ENCODE peak calls at places on chromosomes 4 and X, in five cellular contexts. One of them, this sample, is unnamed.

GRCh38 chrX:155070975-155071693 is at the start of the genes BRCC3, CMC4 and MTCP1:
- DNase-seq in RPMI7951: peak
- DNase-seq in DND-41: peak
- DNase-seq in suprapubic skin: peak
- DNase-seq in kidney tubule cell: peak
- DNase-seq in this sample: peak

GRCh38 chr4:88211473-88212252 is 53.2 kb upstream of the ABCG2 start:
- DNase-seq in DND-41: peak
- DNase-seq in kidney tubule cell: peak
- DNase-seq in suprapubic skin: no peak
- DNase-seq in RPMI7951: peak
- DNase-seq in this sample: peak

GRCh38 chr4:64617813-64618212 is 208.6 kb upstream of the TECRL start:
- DNase-seq in DND-41: no peak
- DNase-seq in kidney tubule cell: peak
- DNase-seq in suprapubic skin: no peak
- DNase-seq in RPMI7951: no peak
- DNase-seq in this sample: peak

GRCh38 chrX:1444896-1445480 is 7.7 kb downstream of the ASMTL start:
- DNase-seq in DND-41: peak
- DNase-seq in kidney tubule cell: no peak
- DNase-seq in suprapubic skin: peak
- DNase-seq in RPMI7951: no peak
- DNase-seq in this sample: no peak

GRCh38 chrX:12890467-12890866 is 16.0 kb upstream of the TLR8 start:
- DNase-seq in DND-41: peak
- DNase-seq in suprapubic skin: no peak
- DNase-seq in kidney tubule cell: no peak
- DNase-seq in RPMI7951: peak
- DNase-seq in this sample: no peak

GRCh38 chr4:109091754-109092409 is 210.6 kb downstream of the COL25A1 start:
- DNase-seq in kidney tubule cell: no peak
- DNase-seq in DND-41: no peak
- DNase-seq in RPMI7951: no peak
- DNase-seq in suprapubic skin: no peak
- DNase-seq in this sample: no peak

GRCh38 chrX:76172325-76172887 is 456 bp upstream of the PBDC1 start:
- DNase-seq in RPMI7951: no peak
- DNase-seq in DND-41: no peak
- DNase-seq in kidney tubule cell: no peak
- DNase-seq in suprapubic skin: no peak
- DNase-seq in this sample: no peak

GRCh38 chrX:41802958-41803357 is 79.0 kb downstream of the GPR82 start:
- DNase-seq in suprapubic skin: no peak
- DNase-seq in kidney tubule cell: no peak
- DNase-seq in RPMI7951: no peak
- DNase-seq in DND-41: no peak
- DNase-seq in this sample: no peak

GRCh38 chr4:56410247-56410646 is 23.0 kb upstream of the AASDH start:
- DNase-seq in RPMI7951: peak
- DNase-seq in DND-41: no peak
- DNase-seq in kidney tubule cell: peak
- DNase-seq in suprapubic skin: no peak
- DNase-seq in this sample: peak

GRCh38 chr4:130249002-130249401 is 1153.0 kb downstream of the C4orf33 start:
- DNase-seq in suprapubic skin: no peak
- DNase-seq in DND-41: no peak
- DNase-seq in RPMI7951: no peak
- DNase-seq in kidney tubule cell: no peak
- DNase-seq in this sample: no peak

GRCh38 chrX:110086916-110087484 is 84.1 kb downstream of the TMEM164 start:
- DNase-seq in RPMI7951: peak
- DNase-seq in kidney tubule cell: peak
- DNase-seq in suprapubic skin: no peak
- DNase-seq in DND-41: no peak
- DNase-seq in this sample: peak

GRCh38 chr4:147944264-147944663 is 212.4 kb downstream of the ARHGAP10 start:
- DNase-seq in RPMI7951: no peak
- DNase-seq in kidney tubule cell: no peak
- DNase-seq in suprapubic skin: no peak
- DNase-seq in DND-41: no peak
- DNase-seq in this sample: no peak

GRCh38 chr4:94525993-94526740 is 74.4 kb downstream of the PDLIM5 start:
- DNase-seq in suprapubic skin: no peak
- DNase-seq in kidney tubule cell: no peak
- DNase-seq in DND-41: no peak
- DNase-seq in RPMI7951: no peak
- DNase-seq in this sample: no peak

GRCh38 chrX:44422631-44423030 is 79.2 kb upstream of the EFHC2 start:
- DNase-seq in kidney tubule cell: peak
- DNase-seq in suprapubic skin: no peak
- DNase-seq in DND-41: no peak
- DNase-seq in RPMI7951: no peak
- DNase-seq in this sample: peak

GRCh38 chr4:10589808-10590207 is 94.8 kb downstream of the CLNK start:
- DNase-seq in kidney tubule cell: no peak
- DNase-seq in suprapubic skin: no peak
- DNase-seq in DND-41: peak
- DNase-seq in RPMI7951: no peak
- DNase-seq in this sample: no peak

GRCh38 chr4:11165052-11165451 is 263.6 kb downstream of the HS3ST1 start:
- DNase-seq in suprapubic skin: no peak
- DNase-seq in kidney tubule cell: no peak
- DNase-seq in DND-41: no peak
- DNase-seq in RPMI7951: no peak
- DNase-seq in this sample: no peak

GRCh38 chr4:162891788-162892707 is 274.6 kb downstream of the NAF1 start:
- DNase-seq in DND-41: no peak
- DNase-seq in RPMI7951: no peak
- DNase-seq in kidney tubule cell: no peak
- DNase-seq in suprapubic skin: no peak
- DNase-seq in this sample: no peak

GRCh38 chr4:39521253-39521908 is 5.9 kb downstream of the UGDH start:
- DNase-seq in RPMI7951: peak
- DNase-seq in DND-41: no peak
- DNase-seq in suprapubic skin: no peak
- DNase-seq in kidney tubule cell: no peak
- DNase-seq in this sample: no peak

GRCh38 chr4:73763877-73764276 is 23.5 kb downstream of the CXCL8 start:
- DNase-seq in RPMI7951: no peak
- DNase-seq in suprapubic skin: no peak
- DNase-seq in DND-41: no peak
- DNase-seq in kidney tubule cell: no peak
- DNase-seq in this sample: no peak

GRCh38 chrX:149527705-149528104 is 13.1 kb upstream of the EOLA1 start:
- DNase-seq in DND-41: peak
- DNase-seq in RPMI7951: no peak
- DNase-seq in kidney tubule cell: peak
- DNase-seq in suprapubic skin: no peak
- DNase-seq in this sample: peak

GRCh38 chr4:144410230-144410783 is 235.6 kb upstream of the HHIP start:
- DNase-seq in kidney tubule cell: no peak
- DNase-seq in RPMI7951: no peak
- DNase-seq in DND-41: no peak
- DNase-seq in suprapubic skin: no peak
- DNase-seq in this sample: no peak

GRCh38 chr4:148563684-148564083 is 121.5 kb upstream of the NR3C2 start:
- DNase-seq in kidney tubule cell: no peak
- DNase-seq in RPMI7951: no peak
- DNase-seq in DND-41: no peak
- DNase-seq in suprapubic skin: no peak
- DNase-seq in this sample: peak

GRCh38 chr4:184768296-184768695 is 34.4 kb upstream of the CENPU start:
- DNase-seq in DND-41: no peak
- DNase-seq in kidney tubule cell: no peak
- DNase-seq in RPMI7951: no peak
- DNase-seq in suprapubic skin: no peak
- DNase-seq in this sample: no peak

GRCh38 chr4:14874990-14875389 is 127.3 kb upstream of the CPEB2 start:
- DNase-seq in RPMI7951: no peak
- DNase-seq in kidney tubule cell: no peak
- DNase-seq in suprapubic skin: no peak
- DNase-seq in DND-41: no peak
- DNase-seq in this sample: no peak

GRCh38 chrX:68829594-68830485 is 1.0 kb downstream of the EFNB1 start:
- DNase-seq in RPMI7951: peak
- DNase-seq in DND-41: no peak
- DNase-seq in kidney tubule cell: no peak
- DNase-seq in suprapubic skin: peak
- DNase-seq in this sample: no peak

GRCh38 chr4:61312526-61312925 is 112.4 kb downstream of the ADGRL3 start:
- DNase-seq in DND-41: no peak
- DNase-seq in suprapubic skin: no peak
- DNase-seq in RPMI7951: no peak
- DNase-seq in kidney tubule cell: no peak
- DNase-seq in this sample: no peak

GRCh38 chrX:97039363-97040029 is 155.8 kb downstream of the RPA4 start:
- DNase-seq in kidney tubule cell: peak
- DNase-seq in RPMI7951: peak
- DNase-seq in DND-41: no peak
- DNase-seq in suprapubic skin: no peak
- DNase-seq in this sample: peak

GRCh38 chr4:156291317-156291716 is 337.7 kb upstream of the CTSO start:
- DNase-seq in suprapubic skin: no peak
- DNase-seq in DND-41: no peak
- DNase-seq in kidney tubule cell: peak
- DNase-seq in RPMI7951: peak
- DNase-seq in this sample: peak

GRCh38 chr4:118888666-118889312 is at the start of gene SYNPO2:
- DNase-seq in RPMI7951: peak
- DNase-seq in suprapubic skin: peak
- DNase-seq in DND-41: no peak
- DNase-seq in kidney tubule cell: peak
- DNase-seq in this sample: peak

GRCh38 chr4:7195546-7196282 is 3.4 kb downstream of the SORCS2 start:
- DNase-seq in RPMI7951: no peak
- DNase-seq in suprapubic skin: peak
- DNase-seq in kidney tubule cell: no peak
- DNase-seq in DND-41: no peak
- DNase-seq in this sample: no peak

GRCh38 chr4:23036921-23037495 is 344.3 kb downstream of the GBA3 start:
- DNase-seq in DND-41: no peak
- DNase-seq in suprapubic skin: no peak
- DNase-seq in kidney tubule cell: no peak
- DNase-seq in RPMI7951: no peak
- DNase-seq in this sample: no peak

GRCh38 chr4:180947421-180947820 is 1295.8 kb upstream of the TENM3 start:
- DNase-seq in DND-41: no peak
- DNase-seq in suprapubic skin: no peak
- DNase-seq in kidney tubule cell: peak
- DNase-seq in RPMI7951: no peak
- DNase-seq in this sample: peak

GRCh38 chrX:68941385-68941952 is 112.6 kb downstream of the EFNB1 start:
- DNase-seq in kidney tubule cell: no peak
- DNase-seq in DND-41: no peak
- DNase-seq in RPMI7951: no peak
- DNase-seq in suprapubic skin: no peak
- DNase-seq in this sample: no peak

GRCh38 chrX:44019911-44020310 is 46.7 kb upstream of the NDP start:
- DNase-seq in suprapubic skin: no peak
- DNase-seq in RPMI7951: no peak
- DNase-seq in DND-41: no peak
- DNase-seq in kidney tubule cell: no peak
- DNase-seq in this sample: no peak

GRCh38 chrX:41300758-41301437 is 33.1 kb upstream of the DDX3X start:
- DNase-seq in DND-41: no peak
- DNase-seq in suprapubic skin: no peak
- DNase-seq in kidney tubule cell: peak
- DNase-seq in RPMI7951: peak
- DNase-seq in this sample: peak

GRCh38 chr4:8085491-8086479 is 72.8 kb downstream of the ABLIM2 start:
- DNase-seq in suprapubic skin: no peak
- DNase-seq in RPMI7951: no peak
- DNase-seq in kidney tubule cell: no peak
- DNase-seq in DND-41: no peak
- DNase-seq in this sample: no peak